ENCODE peak calls at places on chromosomes 2 and 18, in seven cellular contexts. One of them, this sample, is unnamed.
A peak's percentile ranks its signal among the peaks of the same experiment; 100 is the strongest.

GRCh38 chr2:204010611-204011560 is 74.3 kb downstream of the ICOS start:
- DNase-seq in HepG2: no peak
- DNase-seq in SK-N-SH: no peak
- DNase-seq in GM12878: no peak
- DNase-seq in A549: no peak
- DNase-seq in H1: no peak
- DNase-seq in K562: no peak
- DNase-seq in this sample: no peak

GRCh38 chr2:1747065-1747941 is 3.0 kb upstream of the PXDN start:
- DNase-seq in HepG2: no peak
- DNase-seq in SK-N-SH: no peak
- DNase-seq in GM12878: no peak
- DNase-seq in A549: no peak
- DNase-seq in H1: no peak
- DNase-seq in K562: no peak
- DNase-seq in this sample: no peak

GRCh38 chr2:176612736-176613135 is 343.5 kb downstream of the MTX2 start:
- DNase-seq in HepG2: no peak
- DNase-seq in SK-N-SH: no peak
- DNase-seq in GM12878: no peak
- DNase-seq in A549: no peak
- DNase-seq in H1: no peak
- DNase-seq in K562: no peak
- DNase-seq in this sample: no peak

GRCh38 chr18:28854964-28855363 is 678.0 kb upstream of the CDH2 start:
- DNase-seq in HepG2: no peak
- DNase-seq in SK-N-SH: no peak
- DNase-seq in GM12878: no peak
- DNase-seq in A549: no peak
- DNase-seq in H1: no peak
- DNase-seq in K562: no peak
- DNase-seq in this sample: peak; percentile 18

GRCh38 chr2:240564571-240565266 is 3.6 kb upstream of the RNPEPL1 start:
- DNase-seq in HepG2: no peak
- DNase-seq in SK-N-SH: no peak
- DNase-seq in GM12878: no peak
- DNase-seq in A549: no peak
- DNase-seq in H1: no peak
- DNase-seq in K562: no peak
- DNase-seq in this sample: peak; percentile 88

GRCh38 chr2:182862003-182862402 is 4.4 kb downstream of the FRZB start:
- DNase-seq in HepG2: no peak
- DNase-seq in SK-N-SH: no peak
- DNase-seq in GM12878: no peak
- DNase-seq in A549: no peak
- DNase-seq in H1: no peak
- DNase-seq in K562: no peak
- DNase-seq in this sample: no peak

GRCh38 chr2:71070294-71071025 is 2.0 kb downstream of the NAGK start:
- DNase-seq in HepG2: peak; percentile 66
- DNase-seq in SK-N-SH: peak; percentile 51
- DNase-seq in GM12878: no peak
- DNase-seq in A549: peak; percentile 58
- DNase-seq in H1: no peak
- DNase-seq in K562: no peak
- DNase-seq in this sample: peak; percentile 37

GRCh38 chr2:67571785-67572718 is 174.9 kb downstream of the ETAA1 start:
- DNase-seq in HepG2: no peak
- DNase-seq in SK-N-SH: no peak
- DNase-seq in GM12878: no peak
- DNase-seq in A549: peak; percentile 44
- DNase-seq in H1: no peak
- DNase-seq in K562: no peak
- DNase-seq in this sample: peak; percentile 83

GRCh38 chr2:158984554-158985207 is 16.2 kb downstream of the TANC1 start:
- DNase-seq in HepG2: no peak
- DNase-seq in SK-N-SH: peak; percentile 39
- DNase-seq in GM12878: no peak
- DNase-seq in A549: no peak
- DNase-seq in H1: no peak
- DNase-seq in K562: no peak
- DNase-seq in this sample: peak; percentile 25

GRCh38 chr2:225582355-225583116 is 183.0 kb downstream of the NYAP2 start:
- DNase-seq in HepG2: no peak
- DNase-seq in SK-N-SH: peak; percentile 14
- DNase-seq in GM12878: no peak
- DNase-seq in A549: no peak
- DNase-seq in H1: no peak
- DNase-seq in K562: no peak
- DNase-seq in this sample: no peak

GRCh38 chr2:96524482-96525210 is 11.9 kb upstream of the ARID5A start:
- DNase-seq in HepG2: no peak
- DNase-seq in SK-N-SH: no peak
- DNase-seq in GM12878: no peak
- DNase-seq in A549: no peak
- DNase-seq in H1: no peak
- DNase-seq in K562: no peak
- DNase-seq in this sample: no peak

GRCh38 chr2:212547716-212548458 is 9.3 kb upstream of the ERBB4 start:
- DNase-seq in HepG2: no peak
- DNase-seq in SK-N-SH: no peak
- DNase-seq in GM12878: no peak
- DNase-seq in A549: no peak
- DNase-seq in H1: no peak
- DNase-seq in K562: no peak
- DNase-seq in this sample: no peak

GRCh38 chr2:129302815-129303214 is 676.7 kb upstream of the RAB6C start:
- DNase-seq in HepG2: no peak
- DNase-seq in SK-N-SH: no peak
- DNase-seq in GM12878: no peak
- DNase-seq in A549: no peak
- DNase-seq in H1: no peak
- DNase-seq in K562: no peak
- DNase-seq in this sample: no peak

GRCh38 chr2:169828141-169828811 is 1.0 kb downstream of the UBR3 start:
- DNase-seq in HepG2: peak; percentile 62
- DNase-seq in SK-N-SH: peak; percentile 76
- DNase-seq in GM12878: peak; percentile 12
- DNase-seq in A549: no peak
- DNase-seq in H1: no peak
- DNase-seq in K562: peak; percentile 74
- DNase-seq in this sample: peak; percentile 41

GRCh38 chr2:235594041-235594440 is 100.2 kb downstream of the AGAP1 start:
- DNase-seq in HepG2: peak; percentile 80
- DNase-seq in SK-N-SH: peak; percentile 61
- DNase-seq in GM12878: no peak
- DNase-seq in A549: peak; percentile 35
- DNase-seq in H1: no peak
- DNase-seq in K562: peak; percentile 41
- DNase-seq in this sample: peak; percentile 89

GRCh38 chr2:40282428-40282827 is 169.5 kb downstream of the SLC8A1 start:
- DNase-seq in HepG2: no peak
- DNase-seq in SK-N-SH: no peak
- DNase-seq in GM12878: peak; percentile 5
- DNase-seq in A549: no peak
- DNase-seq in H1: no peak
- DNase-seq in K562: no peak
- DNase-seq in this sample: peak; percentile 47

GRCh38 chr2:74199871-74200305 is 1.5 kb downstream of the MTHFD2 start:
- DNase-seq in HepG2: no peak
- DNase-seq in SK-N-SH: no peak
- DNase-seq in GM12878: no peak
- DNase-seq in A549: no peak
- DNase-seq in H1: no peak
- DNase-seq in K562: no peak
- DNase-seq in this sample: peak; percentile 12

GRCh38 chr2:120771556-120772208 is 36.0 kb downstream of the GLI2 start:
- DNase-seq in HepG2: no peak
- DNase-seq in SK-N-SH: no peak
- DNase-seq in GM12878: no peak
- DNase-seq in A549: peak; percentile 50
- DNase-seq in H1: no peak
- DNase-seq in K562: no peak
- DNase-seq in this sample: peak; percentile 95

DNA sequence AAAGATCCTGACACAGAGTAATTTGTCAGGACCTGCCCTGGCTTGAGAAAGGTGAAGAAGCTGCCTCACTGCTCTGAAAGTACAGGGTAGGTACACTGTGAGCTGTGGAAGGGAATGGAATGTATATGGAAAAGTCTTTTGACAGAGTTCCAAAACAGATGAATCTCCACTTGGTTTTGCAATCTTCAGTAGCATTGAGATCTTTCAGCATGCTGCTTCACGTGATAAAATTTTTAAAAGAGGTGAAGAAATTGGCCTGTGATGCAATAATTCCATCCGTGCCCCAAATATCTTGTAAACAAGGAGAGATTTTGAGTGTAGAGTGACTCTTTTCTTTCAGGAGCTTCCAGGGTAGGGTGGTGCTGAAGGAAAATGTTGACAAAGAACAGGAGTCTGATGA is 123.1 kb downstream of the OSR1 start:
- DNase-seq in HepG2: no peak
- DNase-seq in SK-N-SH: no peak
- DNase-seq in GM12878: no peak
- DNase-seq in A549: no peak
- DNase-seq in H1: no peak
- DNase-seq in K562: no peak
- DNase-seq in this sample: peak; percentile 81
- TF ChIP-seq RFX5 in HepG2: no peak
- TF ChIP-seq RFX5 in SK-N-SH: no peak
- TF ChIP-seq RFX5 in GM12878: no peak
- TF ChIP-seq RFX5 in A549: no peak
- TF ChIP-seq RFX5 in H1: no peak
- TF ChIP-seq RFX5 in K562: no peak
- TF ChIP-seq RFX5 in this sample: no peak

DNA sequence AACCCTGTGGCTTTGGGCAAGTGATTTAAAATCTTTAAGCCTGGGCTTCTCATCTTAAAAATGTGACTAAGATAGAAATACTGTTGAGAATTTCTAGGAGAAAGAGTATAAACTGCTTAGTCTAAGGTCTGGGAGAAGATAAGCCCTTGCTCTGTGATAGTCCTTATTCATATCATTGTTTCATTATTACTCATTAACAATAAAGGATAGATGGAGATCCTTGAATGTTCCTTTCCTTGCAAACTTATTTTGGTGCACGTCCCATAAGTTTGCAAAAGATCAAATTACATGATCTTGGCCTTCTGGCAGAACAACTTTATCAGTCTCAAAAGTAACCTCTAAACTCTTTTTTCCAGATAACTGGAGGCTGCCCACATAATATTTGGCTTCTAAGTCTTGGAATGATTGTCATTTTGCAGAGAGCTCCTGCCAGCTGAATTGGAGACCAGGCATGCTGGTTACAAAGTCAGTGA is 138.3 kb downstream of the FAM124B start:
- DNase-seq in HepG2: no peak
- DNase-seq in SK-N-SH: no peak
- DNase-seq in GM12878: no peak
- DNase-seq in A549: no peak
- DNase-seq in H1: no peak
- DNase-seq in K562: no peak
- DNase-seq in this sample: peak; percentile 63
- TF ChIP-seq RFX5 in HepG2: no peak
- TF ChIP-seq RFX5 in SK-N-SH: no peak
- TF ChIP-seq RFX5 in GM12878: no peak
- TF ChIP-seq RFX5 in A549: no peak
- TF ChIP-seq RFX5 in H1: no peak
- TF ChIP-seq RFX5 in K562: no peak
- TF ChIP-seq RFX5 in this sample: no peak

DNA sequence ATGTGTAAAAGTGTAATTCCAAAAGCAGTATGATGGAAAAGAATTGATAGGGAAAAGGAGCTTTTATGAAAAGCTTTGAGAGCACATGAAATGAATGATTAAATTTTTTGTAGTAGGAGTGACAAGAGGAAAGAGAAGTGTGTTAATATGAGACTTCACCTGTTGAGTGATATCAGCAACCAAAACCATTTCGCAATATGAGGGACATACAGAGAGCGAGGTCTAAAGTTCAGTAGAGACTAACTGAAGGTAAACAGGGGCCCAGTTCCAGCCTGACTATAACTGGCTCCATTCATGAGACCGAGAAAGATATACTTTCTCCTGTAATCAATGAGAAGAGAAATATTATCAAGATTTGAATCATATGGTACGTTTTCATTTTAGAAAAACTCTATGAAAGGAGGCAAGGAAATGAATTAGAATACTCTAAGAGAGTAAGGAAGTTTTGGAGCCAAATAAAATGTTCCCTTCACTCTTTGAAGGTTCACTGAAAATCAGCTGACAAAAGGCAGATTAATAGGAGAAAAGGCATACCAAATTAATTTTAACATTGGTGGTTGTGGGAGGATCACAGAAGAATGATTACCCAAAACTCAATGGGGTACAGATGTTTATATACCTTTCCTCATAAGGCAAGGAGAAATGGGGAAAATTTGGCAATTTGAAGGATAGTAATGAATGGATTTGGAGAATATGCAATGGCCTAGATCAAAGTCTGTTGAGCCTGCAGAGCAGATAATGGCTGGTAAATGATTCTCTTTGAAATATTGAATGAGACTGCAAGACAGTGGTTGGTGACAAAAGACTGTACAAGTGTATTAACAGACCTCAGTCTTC is 932.2 kb downstream of the TDRD15 start:
- DNase-seq in HepG2: peak; percentile 97
- DNase-seq in SK-N-SH: no peak
- DNase-seq in GM12878: no peak
- DNase-seq in A549: no peak
- DNase-seq in H1: no peak
- DNase-seq in K562: no peak
- DNase-seq in this sample: no peak
- TF ChIP-seq RFX5 in HepG2: no peak
- TF ChIP-seq RFX5 in SK-N-SH: no peak
- TF ChIP-seq RFX5 in GM12878: no peak
- TF ChIP-seq RFX5 in A549: no peak
- TF ChIP-seq RFX5 in H1: no peak
- TF ChIP-seq RFX5 in K562: no peak
- TF ChIP-seq RFX5 in this sample: no peak

GRCh38 chr2:117854610-117855009 is 40.1 kb downstream of the DDX18 start:
- DNase-seq in HepG2: no peak
- DNase-seq in SK-N-SH: no peak
- DNase-seq in GM12878: no peak
- DNase-seq in A549: no peak
- DNase-seq in H1: no peak
- DNase-seq in K562: no peak
- DNase-seq in this sample: no peak

GRCh38 chr2:117851969-117852368 is 37.5 kb downstream of the DDX18 start:
- DNase-seq in HepG2: no peak
- DNase-seq in SK-N-SH: no peak
- DNase-seq in GM12878: no peak
- DNase-seq in A549: no peak
- DNase-seq in H1: no peak
- DNase-seq in K562: no peak
- DNase-seq in this sample: no peak

GRCh38 chr2:117853316-117853715 is 38.8 kb downstream of the DDX18 start:
- DNase-seq in HepG2: no peak
- DNase-seq in SK-N-SH: no peak
- DNase-seq in GM12878: no peak
- DNase-seq in A549: no peak
- DNase-seq in H1: no peak
- DNase-seq in K562: no peak
- DNase-seq in this sample: no peak

GRCh38 chr2:117855886-117856285 is 41.4 kb downstream of the DDX18 start:
- DNase-seq in HepG2: no peak
- DNase-seq in SK-N-SH: no peak
- DNase-seq in GM12878: no peak
- DNase-seq in A549: no peak
- DNase-seq in H1: no peak
- DNase-seq in K562: no peak
- DNase-seq in this sample: no peak

GRCh38 chr2:117853873-117854272 is 39.4 kb downstream of the DDX18 start:
- DNase-seq in HepG2: no peak
- DNase-seq in SK-N-SH: no peak
- DNase-seq in GM12878: no peak
- DNase-seq in A549: no peak
- DNase-seq in H1: no peak
- DNase-seq in K562: no peak
- DNase-seq in this sample: no peak
- TF ChIP-seq RFX5 in HepG2: no peak
- TF ChIP-seq RFX5 in SK-N-SH: no peak
- TF ChIP-seq RFX5 in GM12878: no peak
- TF ChIP-seq RFX5 in A549: no peak
- TF ChIP-seq RFX5 in H1: no peak
- TF ChIP-seq RFX5 in K562: no peak
- TF ChIP-seq RFX5 in this sample: no peak

This sample was measured in IMR-90.